ENCODE peak calls at places on chromosome 5, in seven cellular contexts. R, G, C, J, S, Q and A are unnamed samples.
A peak's percentile ranks its signal among the peaks of the same experiment; 100 is the strongest.

GRCh38 chr5:149001154-149001553 is 61.7 kb downstream of the SH3TC2 start:
- DNase-seq in R (no peak), G (no peak), C (no peak), J (no peak), S (no peak), Q (no peak), A (no peak)

GRCh38 chr5:57176350-57176857 is 2.5 kb downstream of the GPBP1 start:
- DNase-seq in R (no peak), G (no peak), C (no peak), J (no peak), S (no peak), Q (no peak), A (no peak)

GRCh38 chr5:115565233-115565632 is 20.7 kb upstream of the FEM1C start:
- DNase-seq in R (no peak), G (no peak), C (no peak), J (peak; percentile 24), S (no peak), Q (no peak), A (no peak)

GRCh38 chr5:168295574-168296201 is 4.2 kb downstream of the WWC1 start:
- DNase-seq in R (no peak), G (no peak), C (no peak), J (peak; percentile 41), S (no peak), Q (no peak), A (no peak)

GRCh38 chr5:139481580-139482049 is 943 bp downstream of the STING1 start:
- DNase-seq in R (no peak), G (peak; percentile 34), C (no peak), J (peak; percentile 31), S (no peak), Q (no peak), A (no peak)

GRCh38 chr5:55816342-55816741 is 34.8 kb upstream of the IL31RA start:
- DNase-seq in R (no peak), G (no peak), C (no peak), J (no peak), S (no peak), Q (no peak), A (no peak)

GRCh38 chr5:125375143-125375542 is 628.7 kb upstream of the ZNF608 start:
- DNase-seq in R (no peak), G (no peak), C (no peak), J (no peak), S (no peak), Q (no peak), A (no peak)

GRCh38 chr5:114361724-114362196 is at the start of gene KCNN2:
- DNase-seq in R (peak; percentile 26), G (no peak), C (peak; percentile 31), J (peak; percentile 68), S (peak; percentile 23), Q (no peak), A (peak; percentile 48)

GRCh38 chr5:18920966-18921365 is 1067.0 kb downstream of the CDH18 start:
- DNase-seq in R (no peak), G (no peak), C (no peak), J (no peak), S (no peak), Q (no peak), A (no peak)

GRCh38 chr5:59722875-59723274 is 170.7 kb downstream of the PDE4D start:
- DNase-seq in R (no peak), G (no peak), C (no peak), J (no peak), S (no peak), Q (no peak), A (no peak)

GRCh38 chr5:18305288-18305899 is 671.1 kb downstream of the TAF11L14 start:
- DNase-seq in R (no peak), G (peak; percentile 15), C (no peak), J (peak; percentile 55), S (peak; percentile 13), Q (no peak), A (peak; percentile 10)

GRCh38 chr5:42813533-42813932 is 1.8 kb upstream of the SELENOP start:
- DNase-seq in R (no peak), G (no peak), C (no peak), J (no peak), S (peak; percentile 59), Q (peak; percentile 74), A (no peak)

GRCh38 chr5:87020099-87020934 is 247.4 kb upstream of the RASA1 start:
- DNase-seq in R (peak; percentile 47), G (no peak), C (peak; percentile 23), J (no peak), S (no peak), Q (no peak), A (peak; percentile 24)

GRCh38 chr5:154394328-154394727 is 51.5 kb upstream of the SAP30L start:
- DNase-seq in R (no peak), G (no peak), C (no peak), J (no peak), S (no peak), Q (no peak), A (no peak)

GRCh38 chr5:83476470-83476817 is 4.9 kb downstream of the VCAN start:
- DNase-seq in R (no peak), G (no peak), C (no peak), J (no peak), S (no peak), Q (no peak), A (no peak)

GRCh38 chr5:72268753-72269410 is 51.2 kb downstream of the MRPS27 start:
- DNase-seq in R (no peak), G (peak; percentile 42), C (no peak), J (peak; percentile 36), S (peak; percentile 48), Q (peak; percentile 58), A (no peak)

DNA sequence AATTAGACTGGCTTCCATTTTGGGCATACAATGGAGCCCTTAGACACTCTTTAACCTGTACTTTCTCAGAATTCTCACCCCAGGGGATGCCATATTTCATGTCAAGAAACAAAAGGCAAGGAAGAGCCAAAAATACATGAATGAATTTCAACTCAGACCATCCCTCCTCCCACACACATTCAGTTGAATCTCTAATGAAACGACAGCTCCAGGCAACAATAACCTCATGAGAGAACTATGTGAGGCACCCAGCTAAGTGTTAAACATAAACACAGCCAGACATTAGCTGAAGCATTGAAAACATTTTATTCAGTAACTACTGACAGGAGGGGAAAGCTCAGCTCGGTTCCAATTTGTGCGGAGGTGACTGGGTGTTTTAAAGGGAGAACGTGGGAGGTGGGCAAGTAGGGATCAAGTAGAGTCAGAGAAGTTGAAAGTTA is 1359.1 kb upstream of the CDH9 start:
- DNase-seq in R (no peak), G (no peak), C (no peak), J (no peak), S (no peak), Q (no peak), A (no peak)
- TF ChIP-seq TAF1 in R (no peak), G (no peak), C (no peak), J (no peak), S (no peak), Q (no peak), A (no peak)

DNA sequence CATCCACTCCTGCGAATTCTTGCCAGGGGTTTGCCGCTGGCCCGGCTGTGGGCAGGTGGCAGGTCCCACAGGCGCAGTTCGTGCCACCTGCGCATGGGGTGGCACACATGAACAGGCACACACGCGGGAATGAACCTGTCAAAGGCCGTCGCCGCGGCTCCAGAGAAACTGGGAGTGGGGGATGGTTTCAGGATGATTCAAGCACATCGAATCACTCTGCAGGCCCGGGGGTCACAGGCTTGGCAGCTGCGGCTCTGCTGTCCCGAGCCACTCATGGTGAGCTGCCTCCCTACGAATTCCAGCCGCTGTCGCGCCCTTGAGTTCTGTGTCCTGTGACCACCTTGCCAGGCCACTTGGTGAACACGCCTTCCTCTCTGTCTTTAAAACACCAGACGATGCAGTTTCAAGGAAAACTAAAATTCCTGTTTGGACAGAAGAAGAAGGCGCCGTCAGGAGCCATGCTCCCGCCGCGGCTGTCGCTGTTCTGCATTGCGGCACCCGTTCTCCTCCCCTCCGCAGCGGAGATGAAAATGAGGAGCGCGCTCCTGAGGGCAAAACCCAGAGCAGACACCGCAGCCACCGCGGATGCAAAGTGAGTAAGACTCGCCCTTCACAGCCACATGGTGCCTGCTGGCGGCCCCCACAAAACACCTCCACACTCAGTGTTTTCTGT is 15.4 kb upstream of the EXOC3 start:
- DNase-seq in R (no peak), G (no peak), C (no peak), J (no peak), S (no peak), Q (no peak), A (no peak)
- TF ChIP-seq TAF1 in R (no peak), G (no peak), C (no peak), J (no peak), S (no peak), Q (no peak), A (no peak)

GRCh38 chr5:95728494-95729114 is 2.5 kb upstream of the RHOBTB3 start:
- DNase-seq in R (no peak), G (no peak), C (no peak), J (no peak), S (no peak), Q (no peak), A (no peak)
- TF ChIP-seq TAF1 in R (no peak), G (peak; percentile 10), C (no peak), J (no peak), S (no peak), Q (no peak), A (no peak)

DNA sequence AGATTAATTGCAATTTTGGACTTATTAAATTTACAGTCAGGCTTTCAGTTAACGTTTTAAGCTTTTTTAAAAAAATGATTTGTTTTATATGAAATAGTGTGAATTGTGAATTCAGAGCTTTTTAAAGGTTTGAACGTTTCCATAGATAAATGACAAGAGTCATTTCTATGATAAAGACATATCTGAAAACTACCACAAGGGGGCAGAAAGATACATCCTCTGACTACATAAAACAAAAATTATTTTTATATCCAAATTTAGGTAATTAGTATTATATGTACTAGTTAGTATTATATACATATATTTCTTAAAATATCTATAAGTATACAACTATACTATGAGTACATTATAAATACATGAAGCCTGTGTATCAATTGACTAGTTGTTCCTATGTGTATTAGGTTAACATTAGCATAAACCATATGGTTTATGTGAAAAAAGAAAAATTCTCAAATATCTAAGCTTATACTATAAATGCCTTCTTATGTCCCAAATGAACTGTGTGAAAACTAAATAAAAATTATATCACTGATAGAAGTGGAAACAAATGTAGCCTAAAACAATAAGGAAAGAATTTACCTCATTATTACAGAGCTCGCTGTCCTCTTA is 155.2 kb downstream of the MEF2C start:
- DNase-seq in R (no peak), G (peak; percentile 23), C (no peak), J (no peak), S (no peak), Q (no peak), A (no peak)
- TF ChIP-seq TAF1 in R (no peak), G (no peak), C (no peak), J (no peak), S (no peak), Q (no peak), A (no peak)

GRCh38 chr5:116766470-116766947 is 191.9 kb upstream of the SEMA6A start:
- DNase-seq in R (peak; percentile 70), G (no peak), C (peak; percentile 19), J (no peak), S (peak; percentile 86), Q (no peak), A (no peak)
- TF ChIP-seq TAF1 in R (no peak), G (no peak), C (no peak), J (no peak), S (no peak), Q (no peak), A (no peak)